ENCODE peak calls at places on chromosome 15, in six cellular contexts. One of them, this sample, is unnamed.
A peak's percentile ranks its signal among the peaks of the same experiment; 100 is the strongest.

GRCh38 chr15:39053480-39053879 is 488.9 kb upstream of the RASGRP1 start:
- DNase-seq in IMR-90: no peak
- DNase-seq in K562: no peak
- DNase-seq in SK-N-SH: no peak
- DNase-seq in HepG2: no peak
- DNase-seq in H1: no peak
- DNase-seq in this sample: no peak

GRCh38 chr15:60423540-60423939 is 25.8 kb upstream of the ANXA2 start:
- DNase-seq in H1: no peak
- DNase-seq in IMR-90: peak; percentile 92
- DNase-seq in HepG2: peak; percentile 44
- DNase-seq in K562: no peak
- DNase-seq in SK-N-SH: no peak
- DNase-seq in this sample: no peak

GRCh38 chr15:82312611-82313349 is 36.5 kb downstream of the GOLGA6L10 start:
- DNase-seq in H1: no peak
- DNase-seq in K562: no peak
- DNase-seq in HepG2: no peak
- DNase-seq in SK-N-SH: no peak
- DNase-seq in IMR-90: peak; percentile 37
- DNase-seq in this sample: no peak

GRCh38 chr15:63023351-63023945 is 19.1 kb upstream of the TPM1 start:
- DNase-seq in SK-N-SH: no peak
- DNase-seq in HepG2: peak; percentile 58
- DNase-seq in H1: no peak
- DNase-seq in IMR-90: peak; percentile 91
- DNase-seq in K562: no peak
- DNase-seq in this sample: no peak

GRCh38 chr15:83682476-83683162 is 28.7 kb downstream of the ADAMTSL3 start:
- DNase-seq in K562: no peak
- DNase-seq in HepG2: no peak
- DNase-seq in H1: no peak
- DNase-seq in IMR-90: no peak
- DNase-seq in SK-N-SH: no peak
- DNase-seq in this sample: no peak

GRCh38 chr15:85579011-85579701 is 198.8 kb downstream of the AKAP13 start:
- DNase-seq in HepG2: no peak
- DNase-seq in SK-N-SH: no peak
- DNase-seq in IMR-90: no peak
- DNase-seq in H1: no peak
- DNase-seq in K562: no peak
- DNase-seq in this sample: no peak

GRCh38 chr15:58179741-58180381 is 41.7 kb downstream of the AQP9 start:
- DNase-seq in IMR-90: peak; percentile 19
- DNase-seq in K562: peak; percentile 33
- DNase-seq in SK-N-SH: no peak
- DNase-seq in H1: no peak
- DNase-seq in HepG2: no peak
- DNase-seq in this sample: no peak

GRCh38 chr15:77482570-77482969 is 61.9 kb downstream of the HMG20A start:
- DNase-seq in H1: no peak
- DNase-seq in HepG2: no peak
- DNase-seq in IMR-90: peak; percentile 86
- DNase-seq in K562: no peak
- DNase-seq in SK-N-SH: no peak
- DNase-seq in this sample: no peak

GRCh38 chr15:41648770-41649169 is 11.4 kb upstream of the MGA start:
- DNase-seq in H1: no peak
- DNase-seq in K562: no peak
- DNase-seq in SK-N-SH: no peak
- DNase-seq in IMR-90: peak; percentile 84
- DNase-seq in HepG2: no peak
- DNase-seq in this sample: no peak

GRCh38 chr15:68894208-68894607 is 36.1 kb upstream of the SPESP1 start:
- DNase-seq in HepG2: no peak
- DNase-seq in IMR-90: no peak
- DNase-seq in SK-N-SH: no peak
- DNase-seq in H1: no peak
- DNase-seq in K562: no peak
- DNase-seq in this sample: no peak

GRCh38 chr15:52262364-52262763 is 33.2 kb downstream of the MYO5C start:
- DNase-seq in IMR-90: no peak
- DNase-seq in K562: no peak
- DNase-seq in SK-N-SH: no peak
- DNase-seq in H1: no peak
- DNase-seq in HepG2: no peak
- DNase-seq in this sample: no peak

GRCh38 chr15:51758645-51759044 is 7.2 kb downstream of the TMOD2 start:
- DNase-seq in H1: no peak
- DNase-seq in HepG2: no peak
- DNase-seq in K562: peak; percentile 28
- DNase-seq in IMR-90: peak; percentile 89
- DNase-seq in SK-N-SH: peak; percentile 70
- DNase-seq in this sample: no peak

GRCh38 chr15:50131617-50132016 is 12.6 kb upstream of the ATP8B4 start:
- DNase-seq in SK-N-SH: no peak
- DNase-seq in H1: no peak
- DNase-seq in HepG2: no peak
- DNase-seq in K562: no peak
- DNase-seq in IMR-90: no peak
- DNase-seq in this sample: no peak

GRCh38 chr15:75639191-75639708 is 774 bp downstream of the IMP3 start:
- DNase-seq in HepG2: no peak
- DNase-seq in H1: no peak
- DNase-seq in IMR-90: no peak
- DNase-seq in SK-N-SH: no peak
- DNase-seq in K562: no peak
- DNase-seq in this sample: no peak

GRCh38 chr15:41873711-41874110 is 20.1 kb downstream of the SPTBN5 start:
- DNase-seq in HepG2: no peak
- DNase-seq in K562: no peak
- DNase-seq in SK-N-SH: no peak
- DNase-seq in IMR-90: no peak
- DNase-seq in H1: no peak
- DNase-seq in this sample: no peak

GRCh38 chr15:29638781-29639180 is 183.5 kb downstream of the TJP1 start:
- DNase-seq in IMR-90: peak; percentile 14
- DNase-seq in SK-N-SH: no peak
- DNase-seq in H1: no peak
- DNase-seq in HepG2: peak; percentile 24
- DNase-seq in K562: no peak
- DNase-seq in this sample: no peak

GRCh38 chr15:39629376-39629775 is 48.5 kb downstream of the THBS1 start:
- DNase-seq in H1: no peak
- DNase-seq in HepG2: no peak
- DNase-seq in SK-N-SH: no peak
- DNase-seq in IMR-90: peak; percentile 43
- DNase-seq in K562: no peak
- DNase-seq in this sample: no peak

GRCh38 chr15:64029633-64030032 is 16.7 kb downstream of the DAPK2 start:
- DNase-seq in K562: no peak
- DNase-seq in SK-N-SH: no peak
- DNase-seq in HepG2: no peak
- DNase-seq in IMR-90: no peak
- DNase-seq in H1: no peak
- DNase-seq in this sample: no peak

GRCh38 chr15:73704869-73705645 is 20.9 kb downstream of the CD276 start:
- DNase-seq in SK-N-SH: peak; percentile 86
- DNase-seq in IMR-90: peak; percentile 28
- DNase-seq in HepG2: peak; percentile 47
- DNase-seq in K562: peak; percentile 82
- DNase-seq in H1: peak; percentile 34
- DNase-seq in this sample: no peak

GRCh38 chr15:72491768-72492167 is 17.6 kb downstream of the ARIH1 start:
- DNase-seq in K562: no peak
- DNase-seq in HepG2: no peak
- DNase-seq in IMR-90: peak; percentile 90
- DNase-seq in H1: no peak
- DNase-seq in SK-N-SH: no peak
- DNase-seq in this sample: no peak

GRCh38 chr15:69403611-69404010 is 10.5 kb upstream of the KIF23 start:
- DNase-seq in HepG2: no peak
- DNase-seq in K562: no peak
- DNase-seq in SK-N-SH: no peak
- DNase-seq in IMR-90: peak; percentile 94
- DNase-seq in H1: no peak
- DNase-seq in this sample: no peak

GRCh38 chr15:43873651-43874050 is 46.8 kb downstream of the WDR76 start:
- DNase-seq in H1: no peak
- DNase-seq in K562: no peak
- DNase-seq in HepG2: no peak
- DNase-seq in IMR-90: no peak
- DNase-seq in SK-N-SH: no peak
- DNase-seq in this sample: no peak

GRCh38 chr15:78070049-78070698 is 7.3 kb downstream of the TBC1D2B start:
- DNase-seq in H1: no peak
- DNase-seq in IMR-90: no peak
- DNase-seq in HepG2: no peak
- DNase-seq in SK-N-SH: no peak
- DNase-seq in K562: no peak
- DNase-seq in this sample: no peak

GRCh38 chr15:61081028-61081322 is 148.1 kb downstream of the RORA start:
- DNase-seq in IMR-90: no peak
- DNase-seq in SK-N-SH: no peak
- DNase-seq in H1: no peak
- DNase-seq in K562: no peak
- DNase-seq in HepG2: no peak
- DNase-seq in this sample: no peak

GRCh38 chr15:67064607-67065530 is 533 bp upstream of the SMAD3 start:
- DNase-seq in SK-N-SH: no peak
- DNase-seq in HepG2: peak; percentile 67
- DNase-seq in K562: peak; percentile 95
- DNase-seq in IMR-90: no peak
- DNase-seq in H1: no peak
- DNase-seq in this sample: no peak
- TF ChIP-seq USF2 in SK-N-SH: no peak
- TF ChIP-seq USF2 in HepG2: no peak
- TF ChIP-seq USF2 in K562: peak; percentile 9
- TF ChIP-seq USF2 in IMR-90: peak; percentile 53
- TF ChIP-seq USF2 in H1: no peak
- TF ChIP-seq USF2 in this sample: no peak

DNA sequence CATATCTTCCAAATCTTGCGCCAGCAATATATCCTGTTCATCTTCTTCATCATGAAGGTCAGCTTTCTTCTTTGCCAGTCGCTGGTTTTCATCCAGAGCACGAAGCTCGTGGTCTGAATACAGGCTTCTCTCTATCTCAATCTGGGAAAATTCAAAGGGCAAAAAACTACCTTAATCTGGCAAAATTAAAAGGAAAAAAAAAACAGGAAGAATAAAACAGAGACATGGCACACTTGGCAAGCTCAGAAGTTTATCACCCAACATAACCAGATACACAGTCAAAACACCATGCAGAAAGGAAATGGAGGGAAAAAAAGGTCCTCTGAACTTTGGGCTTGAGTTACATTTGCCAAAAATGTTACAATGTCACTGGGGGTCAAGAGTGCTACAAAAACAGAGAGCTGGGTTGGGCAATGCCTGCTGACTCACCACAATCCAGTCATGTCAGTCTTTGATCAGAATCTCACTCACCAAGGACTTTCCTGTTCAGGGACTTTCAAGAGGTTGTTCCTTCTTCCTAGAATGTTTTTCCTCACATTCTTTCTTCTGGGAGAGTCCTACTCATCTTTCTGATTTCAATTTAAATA is 1.5 kb downstream of the MRPL46 start:
- DNase-seq in HepG2: peak; percentile 93
- DNase-seq in H1: no peak
- DNase-seq in K562: peak; percentile 27
- DNase-seq in SK-N-SH: no peak
- DNase-seq in IMR-90: peak; percentile 55
- DNase-seq in this sample: no peak
- H3K9ac ChIP-seq in HepG2: peak overlapping the region; percentile 89
- H3K9ac ChIP-seq in H1: no peak overlapping the region
- H3K9ac ChIP-seq in K562: no peak overlapping the region
- H3K9ac ChIP-seq in SK-N-SH: peak overlapping the region; percentile 77
- H3K9ac ChIP-seq in IMR-90: no peak overlapping the region
- H3K9ac ChIP-seq in this sample: no peak overlapping the region

GRCh38 chr15:31433574-31433973 is 106.9 kb downstream of the KLF13 start:
- DNase-seq in HepG2: no peak
- DNase-seq in H1: no peak
- DNase-seq in IMR-90: no peak
- DNase-seq in K562: no peak
- DNase-seq in SK-N-SH: no peak
- DNase-seq in this sample: no peak

GRCh38 chr15:31435891-31436628 is 109.4 kb downstream of the KLF13 start:
- DNase-seq in IMR-90: no peak
- DNase-seq in SK-N-SH: no peak
- DNase-seq in H1: no peak
- DNase-seq in HepG2: no peak
- DNase-seq in K562: peak; percentile 15
- DNase-seq in this sample: no peak

GRCh38 chr15:31435256-31435781 is 108.7 kb downstream of the KLF13 start:
- DNase-seq in K562: peak; percentile 85
- DNase-seq in H1: peak; percentile 76
- DNase-seq in IMR-90: peak; percentile 72
- DNase-seq in SK-N-SH: peak; percentile 91
- DNase-seq in HepG2: peak; percentile 75
- DNase-seq in this sample: peak; percentile 87

GRCh38 chr15:31433101-31433500 is 106.5 kb downstream of the KLF13 start:
- DNase-seq in H1: no peak
- DNase-seq in IMR-90: no peak
- DNase-seq in SK-N-SH: no peak
- DNase-seq in HepG2: no peak
- DNase-seq in K562: no peak
- DNase-seq in this sample: no peak

DNA sequence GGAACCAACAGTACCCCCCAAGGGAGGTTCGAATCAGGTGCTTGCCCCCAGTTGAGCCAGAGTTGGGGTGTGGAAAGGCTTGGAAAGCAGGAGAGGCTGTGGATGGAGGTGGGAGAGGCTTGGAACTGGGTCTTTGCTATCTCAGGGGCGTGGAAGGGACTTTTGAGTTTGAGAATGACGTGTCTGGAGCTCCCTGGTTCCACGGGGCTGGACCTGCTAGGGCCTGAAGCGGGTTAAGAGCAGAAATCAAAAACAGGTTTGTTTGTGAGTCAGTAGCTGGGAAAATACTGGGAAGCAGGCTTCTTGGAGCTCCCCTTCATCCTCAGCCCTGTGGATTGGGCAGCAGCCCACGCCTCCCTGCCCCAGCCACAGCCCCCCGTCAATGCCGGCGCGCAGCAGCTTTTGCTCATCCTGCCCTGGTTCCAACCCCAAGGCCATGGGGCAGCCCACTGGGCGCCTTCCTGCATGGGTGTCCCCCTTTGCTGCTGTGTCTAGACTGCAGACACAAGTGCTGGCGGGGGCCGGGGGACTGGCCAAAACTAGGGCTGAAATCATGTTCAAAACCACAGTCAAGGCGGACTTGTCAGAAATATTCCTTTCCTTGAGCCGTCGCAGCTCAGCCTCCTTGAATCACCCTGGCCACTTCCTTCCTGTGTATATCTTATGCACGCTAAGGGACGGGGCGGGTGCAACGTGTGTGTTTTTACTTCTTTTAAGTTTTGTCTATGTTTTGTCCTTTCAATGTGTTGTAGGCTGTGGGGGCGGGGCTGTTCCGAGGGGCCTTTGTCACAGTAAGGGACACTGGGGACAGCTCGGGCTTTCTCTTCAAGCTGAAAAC is 108.0 kb downstream of the KLF13 start:
- DNase-seq in H1: no peak
- DNase-seq in HepG2: no peak
- DNase-seq in SK-N-SH: no peak
- DNase-seq in IMR-90: peak; percentile 93
- DNase-seq in K562: peak; percentile 18
- DNase-seq in this sample: peak; percentile 69
- TF ChIP-seq USF2 in H1: no peak
- TF ChIP-seq USF2 in HepG2: no peak
- TF ChIP-seq USF2 in SK-N-SH: no peak
- TF ChIP-seq USF2 in IMR-90: no peak
- TF ChIP-seq USF2 in K562: no peak
- TF ChIP-seq USF2 in this sample: no peak

GRCh38 chr15:98754283-98755022 is 106.1 kb downstream of the IGF1R start:
- DNase-seq in K562: no peak
- DNase-seq in H1: no peak
- DNase-seq in IMR-90: peak; percentile 41
- DNase-seq in SK-N-SH: no peak
- DNase-seq in HepG2: no peak
- DNase-seq in this sample: no peak
- H3K9ac ChIP-seq in K562: no peak overlapping the region
- H3K9ac ChIP-seq in H1: no peak overlapping the region
- H3K9ac ChIP-seq in IMR-90: peak overlapping the region; percentile 32
- H3K9ac ChIP-seq in SK-N-SH: peak overlapping the region; percentile 72
- H3K9ac ChIP-seq in HepG2: no peak overlapping the region
- H3K9ac ChIP-seq in this sample: no peak overlapping the region

This sample was measured in GM12878.